ENCODE peak calls at places on chromosomes 5 and 9, in ten cellular contexts. G, T, N, C, S, D, B, Q, L and K are unnamed samples.

GRCh38 chr5:76457685-76458491 is 54.8 kb downstream of the IQGAP2 start:
- DNase-seq in T (no peak), L (peak; percentile 5), N (peak; percentile 75), Q (no peak), B (no peak), D (no peak), S (no peak), C (no peak), G (no peak), K (no peak)

GRCh38 chr9:124960409-124960752 is 19.5 kb upstream of the GOLGA1 start:
- DNase-seq in Q (no peak), B (no peak), C (no peak), D (peak; percentile 8), L (no peak), S (peak; percentile 19), N (no peak), G (no peak), T (no peak), K (no peak)

GRCh38 chr9:114348906-114349482 is 19.3 kb downstream of the ORM2 start:
- DNase-seq in L (peak; percentile 89), C (peak; percentile 74), T (peak; percentile 69), N (peak; percentile 90), S (peak; percentile 99), D (peak; percentile 98), B (no peak), G (peak; percentile 49), Q (peak; percentile 99), K (peak; percentile 98)

GRCh38 chr9:109974143-109974917 is 194.3 kb downstream of the PALM2AKAP2 start:
- DNase-seq in D (no peak), B (no peak), C (no peak), L (peak; percentile 96), T (no peak), N (peak; percentile 19), S (no peak), G (no peak), Q (no peak), K (no peak)

GRCh38 chr9:28735943-28736342 is 1162.7 kb upstream of the C9orf72 start:
- DNase-seq in B (no peak), G (no peak), S (no peak), Q (no peak), C (no peak), L (no peak), N (no peak), D (no peak), T (no peak), K (no peak)

GRCh38 chr9:127968717-127969383 is 11.9 kb downstream of the EEIG1 start:
- DNase-seq in B (no peak), G (no peak), D (peak; percentile 82), Q (peak; percentile 56), T (peak; percentile 41), N (no peak), L (no peak), C (peak; percentile 38), S (peak; percentile 80), K (peak; percentile 70)

GRCh38 chr9:2872941-2873323 is 29.0 kb upstream of the PUM3 start:
- DNase-seq in S (no peak), G (no peak), C (no peak), N (no peak), B (no peak), Q (no peak), T (no peak), D (no peak), L (no peak), K (no peak)

GRCh38 chr9:135159801-135160200 is 72.3 kb downstream of the OLFM1 start:
- DNase-seq in T (no peak), G (no peak), Q (no peak), B (no peak), S (no peak), L (no peak), C (no peak), D (no peak), N (no peak), K (no peak)

GRCh38 chr9:87812375-87813118 is 70.1 kb upstream of the SPATA31E1 start:
- DNase-seq in B (no peak), N (peak; percentile 75), Q (peak; percentile 60), C (no peak), G (no peak), T (no peak), D (peak; percentile 81), L (peak; percentile 12), S (peak; percentile 85), K (peak; percentile 28)

GRCh38 chr9:103485138-103485537 is 490.0 kb downstream of the CYLC2 start:
- DNase-seq in B (no peak), L (no peak), D (no peak), C (no peak), T (no peak), Q (no peak), N (no peak), S (no peak), G (no peak), K (no peak)

GRCh38 chr5:60821488-60822284 is 22.4 kb downstream of the ELOVL7 start:
- DNase-seq in T (no peak), D (no peak), L (no peak), B (no peak), N (no peak), Q (no peak), G (no peak), S (no peak), C (no peak), K (no peak)

GRCh38 chr5:53319306-53319705 is 161.1 kb upstream of the FST start:
- DNase-seq in N (no peak), G (no peak), S (no peak), Q (no peak), B (peak; percentile 82), L (no peak), C (no peak), T (no peak), D (no peak), K (no peak)

GRCh38 chr9:33719581-33720374 is 75.6 kb upstream of the PRSS3 start:
- DNase-seq in L (peak; percentile 56), T (no peak), D (peak; percentile 19), G (no peak), C (no peak), S (peak; percentile 17), B (no peak), Q (no peak), N (peak; percentile 84), K (no peak)

GRCh38 chr9:136982232-136983051 is at the start of gene LCNL1:
- DNase-seq in Q (no peak), S (peak; percentile 53), D (no peak), C (no peak), L (no peak), G (no peak), B (no peak), T (no peak), N (no peak), K (no peak)

GRCh38 chr9:136983167-136983566 is 374 bp downstream of the LCNL1 start:
- DNase-seq in Q (no peak), S (peak; percentile 44), T (no peak), C (no peak), D (no peak), B (no peak), L (no peak), G (no peak), N (no peak), K (no peak)

GRCh38 chr9:136980669-136981478 is 1.9 kb upstream of the LCNL1 start:
- DNase-seq in L (no peak), T (no peak), B (no peak), G (no peak), N (no peak), Q (no peak), D (no peak), C (no peak), S (no peak), K (no peak)

GRCh38 chr9:136979769-136980587 is 2.7 kb downstream of the PTGDS start:
- DNase-seq in B (no peak), S (no peak), T (no peak), L (no peak), G (no peak), Q (no peak), N (peak; percentile 72), C (no peak), D (no peak), K (no peak)

DNA sequence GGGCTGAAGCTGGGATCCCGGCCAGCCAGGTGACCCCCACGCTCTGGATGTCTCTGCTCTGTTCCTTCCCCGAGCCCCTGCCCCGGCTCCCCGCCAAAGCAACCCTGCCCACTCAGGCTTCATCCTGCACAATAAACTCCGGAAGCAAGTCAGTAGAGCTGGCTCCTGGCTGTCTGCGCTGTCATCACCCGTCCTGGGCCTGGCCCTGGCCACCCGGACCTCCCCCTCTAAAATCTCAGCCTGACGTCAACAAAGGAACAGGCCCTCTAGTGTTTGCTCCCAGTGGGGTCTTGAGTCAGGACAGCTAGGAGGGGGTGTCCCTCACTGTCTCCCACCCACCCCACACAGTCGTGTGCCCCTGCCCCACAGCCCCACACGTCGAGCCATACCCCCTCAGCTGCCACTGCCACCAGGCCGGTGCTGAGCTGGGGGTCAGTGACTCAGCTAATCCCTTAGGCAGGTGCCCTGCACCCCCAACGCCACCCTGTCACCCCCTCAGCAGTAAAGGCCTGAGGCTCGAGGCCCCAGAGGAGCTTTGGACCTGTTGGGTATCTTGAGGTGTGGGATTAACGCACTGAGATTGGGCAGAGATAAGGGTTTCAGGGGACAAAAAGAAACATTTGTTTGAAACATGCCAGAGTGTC is 1.1 kb upstream of the LCNL1 start:
- DNase-seq in L (no peak), D (peak; percentile 36), T (no peak), N (no peak), S (peak; percentile 46), B (no peak), G (no peak), C (no peak), Q (no peak), K (no peak)
- H3K4me3 ChIP-seq in L (no peak overlapping the region), D (no peak overlapping the region), T (no peak overlapping the region), N (no peak overlapping the region), S (no peak overlapping the region), B (no peak overlapping the region), G (no peak overlapping the region), C (no peak overlapping the region), Q (no peak overlapping the region), K (no peak overlapping the region)

GRCh38 chr5:74636552-74636951 is 4.0 kb downstream of the ENC1 start:
- DNase-seq in B (no peak), G (no peak), L (no peak), C (no peak), N (no peak), D (no peak), T (no peak), S (no peak), Q (no peak), K (no peak)
- H3K4me3 ChIP-seq in B (no peak overlapping the region), G (no peak overlapping the region), L (no peak overlapping the region), C (peak overlapping the region; percentile 89), N (peak overlapping the region; percentile 99), D (no peak overlapping the region), T (no peak overlapping the region), S (no peak overlapping the region), Q (no peak overlapping the region), K (no peak overlapping the region)

DNA sequence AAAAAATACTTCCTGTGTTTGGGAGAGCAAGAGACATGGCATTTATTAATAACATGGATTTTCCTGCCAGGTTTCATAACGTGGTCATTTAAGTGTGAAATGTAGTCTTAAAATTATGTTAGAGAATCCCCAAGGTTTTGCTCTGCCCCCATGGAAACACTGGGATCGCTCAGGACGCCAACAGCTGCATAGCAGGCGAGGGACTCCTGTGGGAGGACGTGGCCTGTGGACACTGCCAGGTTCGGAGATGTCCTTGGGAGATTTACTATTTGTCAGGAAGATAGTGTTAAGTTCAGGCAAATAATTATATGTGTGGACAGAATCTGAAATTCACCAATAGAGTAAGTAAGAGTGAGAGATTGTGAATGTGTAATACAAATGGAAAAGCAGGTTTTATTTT is 977 bp downstream of the BTNL9 start:
- DNase-seq in S (no peak), T (no peak), D (no peak), B (no peak), N (no peak), C (no peak), L (no peak), G (no peak), Q (no peak), K (no peak)
- H3K4me3 ChIP-seq in S (no peak overlapping the region), T (no peak overlapping the region), D (no peak overlapping the region), B (peak overlapping the region; percentile 30), N (no peak overlapping the region), C (no peak overlapping the region), L (no peak overlapping the region), G (no peak overlapping the region), Q (no peak overlapping the region), K (no peak overlapping the region)

GRCh38 chr5:88823201-88823600 is 59.8 kb downstream of the MEF2C start:
- DNase-seq in G (no peak), N (no peak), L (no peak), C (no peak), Q (no peak), B (no peak), T (no peak), S (no peak), D (no peak), K (no peak)
- H3K4me3 ChIP-seq in G (no peak overlapping the region), N (no peak overlapping the region), L (peak overlapping the region; percentile 85), C (no peak overlapping the region), Q (no peak overlapping the region), B (no peak overlapping the region), T (no peak overlapping the region), S (no peak overlapping the region), D (no peak overlapping the region), K (no peak overlapping the region)